ENCODE peak calls at places on chromosome 14, in six cellular contexts. S is NCI-H526, N is NCI-H1092 treated with DMSO at 0.1 percent for 48 hours, I is anterior cingulate cortex, L is NCI-H460, Q is ELF-1. R is an unnamed sample.

GRCh38 chr14:68970096-68970612 is 8.9 kb downstream of the ACTN1 start:
- DNase-seq in L (no peak), Q (peak), I (no peak), S (no peak), N (no peak), R (no peak)

GRCh38 chr14:68268197-68268596 is 448.6 kb downstream of the RAD51B start:
- DNase-seq in I (no peak), Q (no peak), L (no peak), N (no peak), S (no peak), R (no peak)

GRCh38 chr14:51865953-51866747 is 5.7 kb downstream of the GNG2 start:
- DNase-seq in N (no peak), I (no peak), L (no peak), S (no peak), Q (peak), R (no peak)

GRCh38 chr14:104399432-104400155 is 180.0 kb upstream of the C14orf180 start:
- DNase-seq in L (no peak), Q (peak), N (no peak), I (no peak), S (peak), R (no peak)

GRCh38 chr14:98579140-98579539 is 692.9 kb downstream of the BCL11B start:
- DNase-seq in Q (no peak), N (no peak), S (no peak), L (no peak), I (no peak), R (no peak)

GRCh38 chr14:106129274-106129673 is 602.9 kb downstream of the TMEM121 start:
- DNase-seq in L (no peak), S (peak), N (no peak), I (no peak), Q (no peak), R (no peak)

GRCh38 chr14:101113835-101114725 is 210.6 kb upstream of the RTL1 start:
- DNase-seq in I (no peak), S (no peak), L (no peak), Q (peak), N (no peak), R (no peak)

GRCh38 chr14:69370061-69370460 is 28.0 kb downstream of the ERH start:
- DNase-seq in L (no peak), I (no peak), S (peak), Q (peak), N (no peak), R (no peak)

GRCh38 chr14:101560534-101561113 is 671 bp upstream of the DIO3 start:
- DNase-seq in Q (no peak), L (no peak), S (no peak), I (no peak), N (no peak), R (no peak)

GRCh38 chr14:32382704-32383103 is 53.6 kb downstream of the AKAP6 start:
- DNase-seq in N (no peak), Q (peak), I (peak), L (peak), S (peak), R (no peak)

GRCh38 chr14:99338313-99338712 is 66.3 kb upstream of the BCL11B start:
- DNase-seq in L (no peak), S (no peak), I (no peak), N (no peak), Q (no peak), R (no peak)

GRCh38 chr14:28565345-28565744 is 201.2 kb upstream of the FOXG1 start:
- DNase-seq in I (no peak), S (no peak), N (no peak), L (no peak), Q (no peak), R (no peak)

GRCh38 chr14:94769413-94770250 is at the start of gene GSC:
- DNase-seq in Q (peak), S (peak), L (peak), N (peak), I (no peak), R (peak)

GRCh38 chr14:72802588-72802946 is 91.3 kb downstream of the DPF3 start:
- DNase-seq in S (no peak), N (no peak), I (no peak), Q (no peak), L (no peak), R (no peak)

GRCh38 chr14:104216457-104216856 is 78.1 kb downstream of the KIF26A start:
- DNase-seq in S (no peak), N (no peak), L (no peak), I (no peak), Q (no peak), R (no peak)

GRCh38 chr14:87491816-87492215 is 501.2 kb downstream of the GALC start:
- DNase-seq in N (no peak), S (peak), L (no peak), Q (peak), I (no peak), R (no peak)